ENCODE peak calls at places on chromosomes 3 and 15, in five cellular contexts. One of them, this sample, is unnamed.

GRCh38 chr3:146342971-146343370 is 92.1 kb upstream of the PLSCR4 start:
- DNase-seq in psoas muscle: no peak
- DNase-seq in cardiac muscle cell: peak; percentile 32
- DNase-seq in sigmoid colon: no peak
- DNase-seq in left ventricle myocardium inferior: no peak
- DNase-seq in this sample: no peak

GRCh38 chr3:53161820-53162671 is 1.0 kb downstream of the PRKCD start:
- DNase-seq in psoas muscle: no peak
- DNase-seq in cardiac muscle cell: peak; percentile 18
- DNase-seq in sigmoid colon: no peak
- DNase-seq in left ventricle myocardium inferior: peak; percentile 44
- DNase-seq in this sample: peak; percentile 37

GRCh38 chr3:59759298-59760169 is 709.7 kb upstream of the CFAP20DC start:
- DNase-seq in psoas muscle: no peak
- DNase-seq in cardiac muscle cell: no peak
- DNase-seq in sigmoid colon: no peak
- DNase-seq in left ventricle myocardium inferior: no peak
- DNase-seq in this sample: no peak

GRCh38 chr3:65984975-65985374 is 53.7 kb downstream of the MAGI1 start:
- DNase-seq in psoas muscle: no peak
- DNase-seq in cardiac muscle cell: no peak
- DNase-seq in sigmoid colon: no peak
- DNase-seq in left ventricle myocardium inferior: no peak
- DNase-seq in this sample: no peak

GRCh38 chr3:44525060-44525459 is 29.9 kb upstream of the ZKSCAN7 start:
- DNase-seq in psoas muscle: no peak
- DNase-seq in cardiac muscle cell: no peak
- DNase-seq in sigmoid colon: no peak
- DNase-seq in left ventricle myocardium inferior: no peak
- DNase-seq in this sample: no peak

GRCh38 chr15:33153548-33153947 is 41.0 kb downstream of the FMN1 start:
- DNase-seq in psoas muscle: no peak
- DNase-seq in cardiac muscle cell: no peak
- DNase-seq in sigmoid colon: no peak
- DNase-seq in left ventricle myocardium inferior: no peak
- DNase-seq in this sample: no peak

GRCh38 chr15:67148196-67148701 is 82.8 kb downstream of the SMAD3 start:
- DNase-seq in psoas muscle: no peak
- DNase-seq in cardiac muscle cell: peak; percentile 65
- DNase-seq in sigmoid colon: peak; percentile 50
- DNase-seq in left ventricle myocardium inferior: no peak
- DNase-seq in this sample: no peak

GRCh38 chr15:86650084-86650483 is 570.4 kb downstream of the AGBL1 start:
- DNase-seq in psoas muscle: no peak
- DNase-seq in cardiac muscle cell: no peak
- DNase-seq in sigmoid colon: no peak
- DNase-seq in left ventricle myocardium inferior: no peak
- DNase-seq in this sample: no peak

GRCh38 chr3:12287727-12288465 is 974 bp upstream of the PPARG start:
- DNase-seq in psoas muscle: peak; percentile 60
- DNase-seq in cardiac muscle cell: peak; percentile 68
- DNase-seq in sigmoid colon: no peak
- DNase-seq in left ventricle myocardium inferior: peak; percentile 56
- DNase-seq in this sample: peak; percentile 48

GRCh38 chr15:63481105-63481810 is 23.1 kb upstream of the USP3 start:
- DNase-seq in psoas muscle: no peak
- DNase-seq in cardiac muscle cell: no peak
- DNase-seq in sigmoid colon: no peak
- DNase-seq in left ventricle myocardium inferior: no peak
- DNase-seq in this sample: no peak

GRCh38 chr15:69578792-69579587 is 126.4 kb downstream of the RPLP1 start:
- DNase-seq in psoas muscle: peak; percentile 61
- DNase-seq in cardiac muscle cell: no peak
- DNase-seq in sigmoid colon: no peak
- DNase-seq in left ventricle myocardium inferior: no peak
- DNase-seq in this sample: no peak

GRCh38 chr15:76204916-76205460 is 106.3 kb downstream of the ETFA start:
- DNase-seq in psoas muscle: no peak
- DNase-seq in cardiac muscle cell: no peak
- DNase-seq in sigmoid colon: peak; percentile 48
- DNase-seq in left ventricle myocardium inferior: no peak
- DNase-seq in this sample: no peak

GRCh38 chr15:89647191-89647851 is 7.9 kb downstream of the KIF7 start:
- DNase-seq in psoas muscle: peak; percentile 89
- DNase-seq in cardiac muscle cell: peak; percentile 75
- DNase-seq in sigmoid colon: peak; percentile 87
- DNase-seq in left ventricle myocardium inferior: peak; percentile 82
- DNase-seq in this sample: peak; percentile 67

GRCh38 chr3:122991236-122991985 is 36.2 kb downstream of the SEMA5B start:
- DNase-seq in psoas muscle: peak; percentile 6
- DNase-seq in cardiac muscle cell: no peak
- DNase-seq in sigmoid colon: no peak
- DNase-seq in left ventricle myocardium inferior: no peak
- DNase-seq in this sample: no peak

GRCh38 chr3:30619318-30619717 is 12.9 kb downstream of the TGFBR2 start:
- DNase-seq in psoas muscle: no peak
- DNase-seq in cardiac muscle cell: no peak
- DNase-seq in sigmoid colon: no peak
- DNase-seq in left ventricle myocardium inferior: no peak
- DNase-seq in this sample: no peak

GRCh38 chr15:77819271-77819806 is 186.6 kb upstream of the LINGO1 start:
- DNase-seq in psoas muscle: no peak
- DNase-seq in cardiac muscle cell: no peak
- DNase-seq in sigmoid colon: no peak
- DNase-seq in left ventricle myocardium inferior: no peak
- DNase-seq in this sample: no peak

GRCh38 chr3:72115307-72115706 is 330.4 kb upstream of the PROK2 start:
- DNase-seq in psoas muscle: no peak
- DNase-seq in cardiac muscle cell: no peak
- DNase-seq in sigmoid colon: no peak
- DNase-seq in left ventricle myocardium inferior: no peak
- DNase-seq in this sample: no peak

GRCh38 chr15:52787123-52787503 is 3.0 kb downstream of the ONECUT1 start:
- DNase-seq in psoas muscle: no peak
- DNase-seq in cardiac muscle cell: no peak
- DNase-seq in sigmoid colon: no peak
- DNase-seq in left ventricle myocardium inferior: no peak
- DNase-seq in this sample: no peak

GRCh38 chr15:57218826-57219576 is 157.3 kb upstream of the CGNL1 start:
- DNase-seq in psoas muscle: no peak
- DNase-seq in cardiac muscle cell: peak; percentile 96
- DNase-seq in sigmoid colon: no peak
- DNase-seq in left ventricle myocardium inferior: no peak
- DNase-seq in this sample: no peak

GRCh38 chr3:11717768-11718581 is 74.3 kb upstream of the VGLL4 start:
- DNase-seq in psoas muscle: no peak
- DNase-seq in cardiac muscle cell: peak; percentile 68
- DNase-seq in sigmoid colon: no peak
- DNase-seq in left ventricle myocardium inferior: no peak
- DNase-seq in this sample: peak; percentile 24

GRCh38 chr3:158167737-158168469 is 58.0 kb downstream of the RSRC1 start:
- DNase-seq in psoas muscle: no peak
- DNase-seq in cardiac muscle cell: peak; percentile 97
- DNase-seq in sigmoid colon: no peak
- DNase-seq in left ventricle myocardium inferior: no peak
- DNase-seq in this sample: no peak

GRCh38 chr15:41838400-41838897 is at the start of gene PLA2G4B:
- DNase-seq in psoas muscle: peak; percentile 83
- DNase-seq in cardiac muscle cell: no peak
- DNase-seq in sigmoid colon: no peak
- DNase-seq in left ventricle myocardium inferior: no peak
- DNase-seq in this sample: no peak

GRCh38 chr3:52017467-52018065 is 21.9 kb upstream of the RPL29 start:
- DNase-seq in psoas muscle: peak; percentile 77
- DNase-seq in cardiac muscle cell: no peak
- DNase-seq in sigmoid colon: no peak
- DNase-seq in left ventricle myocardium inferior: no peak
- DNase-seq in this sample: no peak
- H3K27ac ChIP-seq in psoas muscle: peak overlapping the region; percentile 92
- H3K27ac ChIP-seq in cardiac muscle cell: peak overlapping the region; percentile 80
- H3K27ac ChIP-seq in sigmoid colon: peak overlapping the region; percentile 42
- H3K27ac ChIP-seq in left ventricle myocardium inferior: peak overlapping the region; percentile 92
- H3K27ac ChIP-seq in this sample: peak overlapping the region; percentile 27

GRCh38 chr3:15631426-15632211 is 30.1 kb downstream of the BTD start:
- DNase-seq in psoas muscle: no peak
- DNase-seq in cardiac muscle cell: no peak
- DNase-seq in sigmoid colon: no peak
- DNase-seq in left ventricle myocardium inferior: no peak
- DNase-seq in this sample: no peak
- H3K27ac ChIP-seq in psoas muscle: peak overlapping the region; percentile 95
- H3K27ac ChIP-seq in cardiac muscle cell: no peak overlapping the region
- H3K27ac ChIP-seq in sigmoid colon: peak overlapping the region; percentile 70
- H3K27ac ChIP-seq in left ventricle myocardium inferior: peak overlapping the region; percentile 36
- H3K27ac ChIP-seq in this sample: peak overlapping the region; percentile 67

GRCh38 chr15:99117563-99118257 is 12.8 kb downstream of the SYNM start:
- DNase-seq in psoas muscle: no peak
- DNase-seq in cardiac muscle cell: no peak
- DNase-seq in sigmoid colon: peak; percentile 72
- DNase-seq in left ventricle myocardium inferior: no peak
- DNase-seq in this sample: no peak

GRCh38 chr15:99117111-99117510 is 12.2 kb downstream of the SYNM start:
- DNase-seq in psoas muscle: peak; percentile 37
- DNase-seq in cardiac muscle cell: no peak
- DNase-seq in sigmoid colon: peak; percentile 77
- DNase-seq in left ventricle myocardium inferior: no peak
- DNase-seq in this sample: no peak

GRCh38 chr15:99120050-99120777 is 15.3 kb downstream of the SYNM start:
- DNase-seq in psoas muscle: peak; percentile 39
- DNase-seq in cardiac muscle cell: peak; percentile 19
- DNase-seq in sigmoid colon: peak; percentile 68
- DNase-seq in left ventricle myocardium inferior: no peak
- DNase-seq in this sample: no peak

GRCh38 chr15:99118801-99119546 is 14.1 kb downstream of the SYNM start:
- DNase-seq in psoas muscle: peak; percentile 84
- DNase-seq in cardiac muscle cell: no peak
- DNase-seq in sigmoid colon: peak; percentile 93
- DNase-seq in left ventricle myocardium inferior: peak; percentile 49
- DNase-seq in this sample: no peak

DNA sequence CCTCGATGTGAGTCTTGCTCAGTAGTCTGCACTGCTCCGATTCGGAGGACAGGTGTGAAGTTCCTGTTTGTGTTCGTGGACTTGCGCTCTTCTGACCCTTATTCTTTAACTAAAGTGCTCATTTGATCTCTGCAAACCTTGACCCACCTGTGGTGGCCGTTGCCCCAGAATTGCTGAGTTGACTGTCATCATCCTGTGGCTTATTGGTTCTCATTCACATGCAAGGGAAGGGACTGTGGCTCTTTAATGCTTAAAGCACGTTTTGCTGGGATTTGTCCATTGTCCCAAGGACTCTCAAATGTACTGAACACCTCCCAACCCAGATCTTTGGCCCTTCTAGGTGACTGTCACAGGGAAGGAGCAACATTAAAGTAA is 13.4 kb downstream of the SYNM start:
- DNase-seq in psoas muscle: no peak
- DNase-seq in cardiac muscle cell: no peak
- DNase-seq in sigmoid colon: no peak
- DNase-seq in left ventricle myocardium inferior: no peak
- DNase-seq in this sample: no peak
- H3K27ac ChIP-seq in psoas muscle: peak overlapping the region; percentile 96
- H3K27ac ChIP-seq in cardiac muscle cell: no peak overlapping the region
- H3K27ac ChIP-seq in sigmoid colon: peak overlapping the region; percentile 96
- H3K27ac ChIP-seq in left ventricle myocardium inferior: peak overlapping the region; percentile 4
- H3K27ac ChIP-seq in this sample: no peak overlapping the region

GRCh38 chr15:29056839-29057450 is 171.2 kb downstream of the APBA2 start:
- DNase-seq in psoas muscle: no peak
- DNase-seq in cardiac muscle cell: no peak
- DNase-seq in sigmoid colon: no peak
- DNase-seq in left ventricle myocardium inferior: no peak
- DNase-seq in this sample: no peak
- H3K27ac ChIP-seq in psoas muscle: no peak overlapping the region
- H3K27ac ChIP-seq in cardiac muscle cell: no peak overlapping the region
- H3K27ac ChIP-seq in sigmoid colon: no peak overlapping the region
- H3K27ac ChIP-seq in left ventricle myocardium inferior: no peak overlapping the region
- H3K27ac ChIP-seq in this sample: no peak overlapping the region

GRCh38 chr3:156898296-156898880 is 72.2 kb downstream of the LEKR1 start:
- DNase-seq in psoas muscle: no peak
- DNase-seq in cardiac muscle cell: no peak
- DNase-seq in sigmoid colon: no peak
- DNase-seq in left ventricle myocardium inferior: no peak
- DNase-seq in this sample: no peak

GRCh38 chr3:156902916-156903315 is 76.8 kb downstream of the LEKR1 start:
- DNase-seq in psoas muscle: no peak
- DNase-seq in cardiac muscle cell: no peak
- DNase-seq in sigmoid colon: no peak
- DNase-seq in left ventricle myocardium inferior: no peak
- DNase-seq in this sample: no peak

GRCh38 chr3:156899951-156900350 is 73.8 kb downstream of the LEKR1 start:
- DNase-seq in psoas muscle: no peak
- DNase-seq in cardiac muscle cell: no peak
- DNase-seq in sigmoid colon: no peak
- DNase-seq in left ventricle myocardium inferior: no peak
- DNase-seq in this sample: no peak
- H3K27ac ChIP-seq in psoas muscle: no peak overlapping the region
- H3K27ac ChIP-seq in cardiac muscle cell: no peak overlapping the region
- H3K27ac ChIP-seq in sigmoid colon: no peak overlapping the region
- H3K27ac ChIP-seq in left ventricle myocardium inferior: no peak overlapping the region
- H3K27ac ChIP-seq in this sample: no peak overlapping the region

GRCh38 chr3:13538520-13539284 is 10.2 kb upstream of the FBLN2 start:
- DNase-seq in psoas muscle: no peak
- DNase-seq in cardiac muscle cell: no peak
- DNase-seq in sigmoid colon: no peak
- DNase-seq in left ventricle myocardium inferior: no peak
- DNase-seq in this sample: peak; percentile 11

GRCh38 chr3:13539285-13539625 is 9.7 kb upstream of the FBLN2 start:
- DNase-seq in psoas muscle: no peak
- DNase-seq in cardiac muscle cell: peak; percentile 70
- DNase-seq in sigmoid colon: no peak
- DNase-seq in left ventricle myocardium inferior: no peak
- DNase-seq in this sample: no peak

GRCh38 chr3:13540332-13540995 is 8.5 kb upstream of the FBLN2 start:
- DNase-seq in psoas muscle: peak; percentile 77
- DNase-seq in cardiac muscle cell: peak; percentile 37
- DNase-seq in sigmoid colon: peak; percentile 81
- DNase-seq in left ventricle myocardium inferior: peak; percentile 60
- DNase-seq in this sample: peak; percentile 60

GRCh38 chr3:13537926-13538325 is 11.0 kb upstream of the FBLN2 start:
- DNase-seq in psoas muscle: no peak
- DNase-seq in cardiac muscle cell: peak; percentile 81
- DNase-seq in sigmoid colon: peak; percentile 69
- DNase-seq in left ventricle myocardium inferior: no peak
- DNase-seq in this sample: no peak

GRCh38 chr3:13539671-13540070 is 9.3 kb upstream of the FBLN2 start:
- DNase-seq in psoas muscle: no peak
- DNase-seq in cardiac muscle cell: no peak
- DNase-seq in sigmoid colon: no peak
- DNase-seq in left ventricle myocardium inferior: no peak
- DNase-seq in this sample: no peak
- H3K27ac ChIP-seq in psoas muscle: no peak overlapping the region
- H3K27ac ChIP-seq in cardiac muscle cell: no peak overlapping the region
- H3K27ac ChIP-seq in sigmoid colon: peak overlapping the region; percentile 65
- H3K27ac ChIP-seq in left ventricle myocardium inferior: peak overlapping the region; percentile 64
- H3K27ac ChIP-seq in this sample: peak overlapping the region; percentile 52